ENCODE peak calls at places on chromosomes 6 and 20, in nine cellular contexts. G is CD8-positive, alpha-beta memory T cell; P is colonic mucosa; U is PC-9; C is ovary; Z is stomach; K is thyroid gland; B is breast epithelium; A is CD8-positive, alpha-beta T cell. S is an unnamed sample. For H3K4me1, the result is how much of the 10 kb centered on the place peaks cover.

GRCh38 chr6:160092602-160093001 is 29.0 kb upstream of the SLC22A1 start:
- DNase-seq in G (no peak), P (no peak), U (no peak), C (no peak), Z (no peak), K (no peak), B (no peak), A (no peak), S (no peak)

GRCh38 chr6:139240161-139241010 is 51.4 kb downstream of the TXLNB start:
- DNase-seq in G (no peak), P (peak), U (no peak), C (peak), Z (peak), K (no peak), B (peak), A (no peak), S (no peak)

GRCh38 chr20:17228624-17229061 is 1.8 kb downstream of the PCSK2 start:
- DNase-seq in G (no peak), P (no peak), U (no peak), C (peak), Z (no peak), K (peak), B (no peak), A (no peak), S (no peak)

GRCh38 chr6:53557005-53557715 is 12.3 kb upstream of the GCLC start:
- DNase-seq in G (no peak), P (no peak), U (no peak), C (no peak), Z (no peak), K (no peak), B (no peak), A (no peak), S (no peak)

GRCh38 chr6:127302728-127303675 is 36.3 kb downstream of the RNF146 start:
- DNase-seq in G (no peak), P (peak), U (peak), C (no peak), Z (peak), K (peak), B (no peak), A (peak), S (no peak)

GRCh38 chr6:161100072-161100471 is 108.5 kb downstream of the MAP3K4 start:
- DNase-seq in G (no peak), P (no peak), U (no peak), C (no peak), Z (no peak), K (peak), B (no peak), A (no peak), S (no peak)

GRCh38 chr6:113570651-113571050 is 286.5 kb upstream of the MARCKS start:
- DNase-seq in G (no peak), P (no peak), U (no peak), C (no peak), Z (no peak), K (no peak), B (no peak), A (no peak), S (no peak)

GRCh38 chr6:132153221-132153896 is 202.2 kb upstream of the CCN2 start:
- DNase-seq in G (no peak), P (no peak), U (no peak), C (no peak), Z (no peak), K (no peak), B (no peak), A (no peak), S (no peak)

GRCh38 chr6:32153835-32154513 is at the start of gene PPT2:
- DNase-seq in G (peak), P (peak), U (peak), C (peak), Z (peak), K (peak), B (peak), A (peak), S (peak)

GRCh38 chr20:41408986-41409385 is 42.4 kb upstream of the EMILIN3 start:
- DNase-seq in G (no peak), P (no peak), U (no peak), C (no peak), Z (no peak), K (no peak), B (no peak), A (no peak), S (no peak)

GRCh38 chr6:111477481-111477938 is 5.5 kb downstream of the REV3L start:
- DNase-seq in G (no peak), P (no peak), U (peak), C (no peak), Z (no peak), K (no peak), B (no peak), A (no peak), S (no peak)

GRCh38 chr20:4161447-4162251 is 146.3 kb upstream of the RNF24 start:
- DNase-seq in G (no peak), P (peak), U (peak), C (no peak), Z (peak), K (peak), B (peak), A (no peak), S (no peak)

GRCh38 chr6:138815797-138816528 is 20.1 kb downstream of the ECT2L start:
- DNase-seq in G (no peak), P (peak), U (peak), C (no peak), Z (no peak), K (no peak), B (no peak), A (no peak), S (no peak)

GRCh38 chr20:53679597-53680309 is 86.1 kb upstream of the ZNF217 start:
- DNase-seq in G (no peak), P (no peak), U (peak), C (no peak), Z (no peak), K (no peak), B (no peak), A (no peak), S (no peak)

GRCh38 chr6:149234051-149234962 is 83.2 kb upstream of the TAB2 start:
- DNase-seq in G (no peak), P (no peak), U (peak), C (no peak), Z (no peak), K (no peak), B (no peak), A (no peak), S (no peak)

GRCh38 chr6:111952821-111953535 is 79.7 kb upstream of the FYN start:
- DNase-seq in G (no peak), P (no peak), U (peak), C (no peak), Z (no peak), K (no peak), B (no peak), A (no peak), S (no peak)

GRCh38 chr6:113381957-113382356 is 475.2 kb upstream of the MARCKS start:
- DNase-seq in G (no peak), P (no peak), U (no peak), C (no peak), Z (peak), K (peak), B (no peak), A (no peak), S (no peak)

GRCh38 chr6:133503330-133503729 is 262.2 kb downstream of the EYA4 start:
- DNase-seq in G (no peak), P (no peak), U (no peak), C (no peak), Z (no peak), K (no peak), B (no peak), A (no peak), S (no peak)

GRCh38 chr6:152943260-152943897 is 39.5 kb downstream of the FBXO5 start:
- DNase-seq in G (no peak), P (no peak), U (peak), C (no peak), Z (no peak), K (no peak), B (no peak), A (no peak), S (no peak)

GRCh38 chr6:12504325-12504966 is 212.1 kb upstream of the PHACTR1 start:
- DNase-seq in G (no peak), P (peak), U (no peak), C (no peak), Z (no peak), K (no peak), B (no peak), A (no peak), S (no peak)

GRCh38 chr6:69865126-69865525 is 1.2 kb upstream of the COL19A1 start:
- DNase-seq in G (no peak), P (no peak), U (no peak), C (no peak), Z (no peak), K (no peak), B (no peak), A (no peak), S (no peak)

GRCh38 chr6:5525209-5525608 is 263.9 kb downstream of the FARS2 start:
- DNase-seq in G (no peak), P (no peak), U (no peak), C (no peak), Z (no peak), K (no peak), B (no peak), A (no peak), S (no peak)

GRCh38 chr20:44736170-44737021 is 9.3 kb upstream of the KCNK15 start:
- DNase-seq in G (no peak), P (peak), U (peak), C (peak), Z (peak), K (peak), B (no peak), A (no peak), S (no peak)

GRCh38 chr20:13200767-13201500 is 20.1 kb upstream of the ISM1 start:
- DNase-seq in G (no peak), P (no peak), U (no peak), C (no peak), Z (no peak), K (no peak), B (no peak), A (no peak), S (no peak)

GRCh38 chr20:695165-695866 is 19.7 kb upstream of the SCRT2 start:
- DNase-seq in G (no peak), P (no peak), U (peak), C (no peak), Z (no peak), K (no peak), B (no peak), A (no peak), S (peak)

GRCh38 chr20:54189630-54190029 is 15.8 kb upstream of the CYP24A1 start:
- DNase-seq in G (no peak), P (no peak), U (no peak), C (no peak), Z (no peak), K (no peak), B (no peak), A (no peak), S (no peak)

GRCh38 chr20:16434087-16434664 is 139.1 kb downstream of the KIF16B start:
- DNase-seq in G (peak), P (peak), U (no peak), C (peak), Z (peak), K (peak), B (peak), A (peak), S (peak)

GRCh38 chr20:45036044-45036755 is 64.7 kb downstream of the KCNS1 start:
- DNase-seq in G (no peak), P (no peak), U (peak), C (no peak), Z (no peak), K (no peak), B (no peak), A (no peak), S (no peak)

GRCh38 chr6:13486679-13487121 is 700 bp downstream of the GFOD1 start:
- DNase-seq in G (peak), P (peak), U (no peak), C (peak), Z (peak), K (peak), B (no peak), A (peak), S (peak)

GRCh38 chr6:131443014-131443413 is 130.0 kb upstream of the ARG1 start:
- DNase-seq in G (no peak), P (no peak), U (no peak), C (no peak), Z (no peak), K (no peak), B (no peak), A (no peak), S (no peak)

GRCh38 chr6:24876496-24877465 is 59.0 kb downstream of the RIPOR2 start:
- DNase-seq in G (no peak), P (no peak), U (no peak), C (no peak), Z (no peak), K (no peak), B (no peak), A (no peak), S (no peak)

GRCh38 chr6:66496659-66497058 is 789.6 kb upstream of the EYS start:
- DNase-seq in G (no peak), P (no peak), U (no peak), C (no peak), Z (no peak), K (no peak), B (no peak), A (no peak), S (no peak)

GRCh38 chr20:25571240-25571639 is 14.1 kb downstream of the NINL start:
- DNase-seq in G (no peak), P (no peak), U (no peak), C (no peak), Z (peak), K (no peak), B (no peak), A (no peak), S (no peak)

GRCh38 chr6:28896505-28897392 is 27.0 kb downstream of the TRIM27 start:
- DNase-seq in G (peak), P (peak), U (peak), C (peak), Z (peak), K (peak), B (no peak), A (peak), S (peak)

GRCh38 chr6:90701146-90701781 is 114.4 kb upstream of the MAP3K7 start:
- DNase-seq in G (no peak), P (no peak), U (no peak), C (no peak), Z (no peak), K (no peak), B (no peak), A (no peak), S (no peak)

GRCh38 chr6:34595332-34596090 is 39.4 kb upstream of the SPDEF start:
- DNase-seq in G (no peak), P (no peak), U (peak), C (no peak), Z (no peak), K (no peak), B (no peak), A (no peak), S (no peak)

GRCh38 chr6:2266031-2266430 is 20.6 kb upstream of the GMDS start:
- DNase-seq in G (no peak), P (no peak), U (no peak), C (no peak), Z (no peak), K (no peak), B (no peak), A (no peak), S (no peak)

GRCh38 chr6:66851930-66852329 is 1144.9 kb upstream of the EYS start:
- DNase-seq in G (no peak), P (no peak), U (no peak), C (no peak), Z (no peak), K (no peak), B (no peak), A (no peak), S (no peak)

GRCh38 chr6:79735183-79735582 is 104.1 kb downstream of the SH3BGRL2 start:
- DNase-seq in G (no peak), P (no peak), U (no peak), C (no peak), Z (no peak), K (no peak), B (no peak), A (no peak), S (no peak)

GRCh38 chr6:106490453-106490852 is 129.9 kb downstream of the CRYBG1 start:
- DNase-seq in G (no peak), P (no peak), U (peak), C (no peak), Z (no peak), K (no peak), B (no peak), A (no peak), S (no peak)
- H3K27ac ChIP-seq in G (no peak), P (no peak), U (peak), C (no peak), Z (no peak), K (no peak), B (no peak), A (no peak), S (no peak)

GRCh38 chr6:36119209-36119608 is 11.1 kb upstream of the MAPK13 start:
- DNase-seq in G (no peak), P (no peak), U (no peak), C (no peak), Z (no peak), K (no peak), B (no peak), A (no peak), S (no peak)
- H3K4me1 ChIP-seq in G (half or more), P (under half), U (half or more), C (under half), Z (half or more), K (under half), B (under half), A (half or more), S (under half)

GRCh38 chr20:58895099-58895795 is 42.7 kb downstream of the GNAS start:
- DNase-seq in G (no peak), P (no peak), U (no peak), C (no peak), Z (no peak), K (no peak), B (no peak), A (no peak), S (no peak)
- H3K4me3 ChIP-seq in G (peak), P (no peak), U (no peak), C (no peak), Z (no peak), K (peak), B (peak), A (no peak), S (peak)

GRCh38 chr6:166172546-166172945 is 4.9 kb upstream of the TBXT start:
- DNase-seq in G (no peak), P (no peak), U (no peak), C (no peak), Z (no peak), K (no peak), B (no peak), A (no peak), S (no peak)
- H3K27ac ChIP-seq in G (no peak), P (no peak), U (no peak), C (no peak), Z (no peak), K (no peak), B (no peak), A (no peak), S (no peak)

GRCh38 chr6:42028234-42029061 is 21.9 kb upstream of the TAF8 start:
- DNase-seq in G (no peak), P (no peak), U (no peak), C (no peak), Z (no peak), K (no peak), B (no peak), A (no peak), S (peak)
- H3K4me1 ChIP-seq in G (half or more), P (under half), U (under half), C (under half), Z (half or more), K (under half), B (under half), A (half or more), S (under half)

DNA sequence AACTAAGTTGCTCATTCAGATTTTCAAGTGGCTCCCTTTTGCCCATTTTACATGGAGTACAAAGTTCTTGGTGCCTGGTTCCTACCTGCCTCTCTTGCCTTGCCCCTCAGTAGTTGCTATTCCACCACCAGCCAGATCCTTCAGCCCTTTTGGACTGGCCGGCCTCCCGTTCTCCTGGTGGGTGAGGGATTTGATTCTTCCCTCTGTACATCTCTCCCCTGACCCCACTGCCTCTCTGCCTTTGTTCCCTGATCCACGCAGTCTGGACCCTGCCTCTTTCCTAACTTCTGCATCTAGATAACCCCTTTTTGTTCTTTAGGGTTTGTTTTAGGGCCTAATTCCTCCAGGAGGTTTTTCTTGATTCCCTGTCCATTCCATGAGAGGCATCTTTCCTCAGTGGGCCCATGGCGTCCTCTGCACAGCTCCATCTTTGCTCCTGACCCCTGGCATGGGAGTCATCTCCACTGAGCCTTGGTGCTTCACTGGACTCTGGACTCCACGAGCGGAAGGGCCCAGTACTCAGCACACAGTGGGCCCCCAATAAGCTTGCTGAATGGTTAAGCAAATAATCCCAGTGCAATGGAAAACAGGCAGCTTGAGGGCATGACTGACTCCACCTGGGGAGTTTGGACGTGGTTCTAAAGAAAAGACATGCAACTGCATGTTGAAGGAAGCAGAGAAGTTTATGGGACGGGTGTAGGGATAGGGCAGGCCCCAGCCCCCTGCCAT is 309.3 kb upstream of the SUPT3H start:
- DNase-seq in G (no peak), P (no peak), U (no peak), C (no peak), Z (no peak), K (no peak), B (no peak), A (no peak), S (no peak)
- H3K4me3 ChIP-seq in G (no peak), P (no peak), U (no peak), C (no peak), Z (no peak), K (no peak), B (no peak), A (no peak), S (no peak)

DNA sequence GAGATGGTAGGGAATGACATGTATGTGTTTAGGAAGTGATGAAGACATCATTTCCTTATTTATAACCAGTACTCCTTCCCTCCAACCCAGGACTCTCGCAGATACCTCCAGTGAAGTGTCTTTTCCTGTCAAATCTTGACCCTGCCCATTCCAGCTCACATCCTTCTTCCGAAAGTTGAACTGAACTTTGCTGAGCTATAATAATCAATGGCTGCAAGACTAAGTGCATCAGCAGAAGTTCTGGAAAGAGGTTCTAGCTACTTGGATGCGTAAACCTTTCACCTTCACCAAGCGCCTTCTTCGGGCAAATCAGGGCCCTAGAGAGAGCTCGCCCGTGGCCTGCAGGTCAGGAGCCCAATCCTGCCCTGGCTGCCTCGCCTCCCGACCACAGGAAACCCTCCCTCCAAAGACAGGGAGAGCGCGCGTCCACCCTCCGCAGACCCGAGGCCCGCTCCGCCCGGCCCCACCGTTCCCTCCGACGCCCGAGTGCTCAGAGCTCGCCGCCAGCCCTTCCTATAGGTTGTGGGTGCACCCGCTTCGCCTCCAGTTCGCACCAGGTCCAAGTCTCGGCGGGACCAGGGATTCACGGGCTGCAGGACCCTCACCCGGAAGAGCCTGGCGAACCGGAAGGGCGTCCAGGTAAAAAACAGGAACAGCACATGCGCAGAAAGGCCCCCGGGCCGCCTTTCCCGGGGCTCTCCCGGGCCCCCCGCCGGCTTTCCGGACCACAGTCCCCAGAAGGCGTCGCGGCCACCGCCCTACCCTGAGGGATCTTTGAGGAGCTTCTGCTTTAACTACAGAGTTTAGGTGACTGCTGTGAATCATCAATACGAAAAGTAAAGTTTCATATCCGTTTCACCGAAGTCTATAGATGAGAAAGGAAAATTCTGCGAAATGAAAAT is at the start of gene ZNF334:
- DNase-seq in G (no peak), P (peak), U (no peak), C (peak), Z (peak), K (peak), B (peak), A (no peak), S (peak)
- H3K27ac ChIP-seq in G (no peak), P (no peak), U (no peak), C (peak), Z (peak), K (peak), B (peak), A (no peak), S (peak)

DNA sequence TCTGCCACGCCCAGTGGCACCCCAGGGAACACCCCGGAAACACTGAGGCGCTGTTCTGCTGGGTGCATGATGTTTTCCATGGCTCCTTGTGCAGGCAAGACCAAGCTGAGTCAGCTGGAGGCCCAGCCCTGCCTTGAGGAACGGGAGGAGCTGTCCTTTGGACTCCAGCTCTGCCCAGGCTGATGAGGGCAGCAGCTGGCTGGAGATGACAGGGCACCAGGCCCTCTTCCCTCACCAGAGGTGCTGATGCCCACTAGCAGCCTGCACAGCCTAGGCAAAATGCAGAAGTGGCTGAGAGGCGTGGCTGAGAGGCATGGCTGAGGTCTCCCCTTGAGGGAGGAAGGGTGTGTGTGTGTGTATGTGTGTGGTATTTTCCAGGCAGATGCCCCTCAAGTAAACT is 2.4 kb downstream of the C6orf132 start:
- DNase-seq in G (no peak), P (peak), U (peak), C (no peak), Z (peak), K (peak), B (no peak), A (no peak), S (peak)
- H3K4me1 ChIP-seq in G (under half), P (under half), U (half or more), C (under half), Z (under half), K (under half), B (under half), A (under half), S (under half)